ENCODE peak calls at places on chromosome 2, in seven cellular contexts. One of them, this sample, is unnamed.

GRCh38 chr2:241358470-241358869 is 2.4 kb downstream of the FARP2 start:
- DNase-seq in Calu3: no peak
- DNase-seq in AG08396: no peak
- DNase-seq in Jurkat, Clone E6-1: no peak
- DNase-seq in mucosa of gallbladder: no peak
- DNase-seq in cardiac fibroblast: peak
- DNase-seq in stimulated activated CD4-positive, alpha-beta T cell treated with anti-CD3 and anti-CD28 coated beads, Interleukin-1b, Interleukin-23, amount 100 ng/mL, for 24 hours: no peak
- DNase-seq in this sample: peak

GRCh38 chr2:3780477-3781402 is 77.4 kb downstream of the DCDC2C start:
- DNase-seq in cardiac fibroblast: peak
- DNase-seq in Calu3: peak
- DNase-seq in mucosa of gallbladder: peak
- DNase-seq in stimulated activated CD4-positive, alpha-beta T cell treated with anti-CD3 and anti-CD28 coated beads, Interleukin-1b, Interleukin-23, amount 100 ng/mL, for 24 hours: peak
- DNase-seq in AG08396: peak
- DNase-seq in Jurkat, Clone E6-1: peak
- DNase-seq in this sample: peak

GRCh38 chr2:55720417-55720816 is 26.8 kb upstream of the PNPT1 start:
- DNase-seq in Calu3: no peak
- DNase-seq in mucosa of gallbladder: no peak
- DNase-seq in Jurkat, Clone E6-1: no peak
- DNase-seq in AG08396: no peak
- DNase-seq in cardiac fibroblast: no peak
- DNase-seq in stimulated activated CD4-positive, alpha-beta T cell treated with anti-CD3 and anti-CD28 coated beads, Interleukin-1b, Interleukin-23, amount 100 ng/mL, for 24 hours: no peak
- DNase-seq in this sample: no peak

GRCh38 chr2:129191530-129191929 is 787.9 kb upstream of the RAB6C start:
- DNase-seq in cardiac fibroblast: no peak
- DNase-seq in mucosa of gallbladder: no peak
- DNase-seq in AG08396: no peak
- DNase-seq in stimulated activated CD4-positive, alpha-beta T cell treated with anti-CD3 and anti-CD28 coated beads, Interleukin-1b, Interleukin-23, amount 100 ng/mL, for 24 hours: no peak
- DNase-seq in Calu3: peak
- DNase-seq in Jurkat, Clone E6-1: no peak
- DNase-seq in this sample: no peak

GRCh38 chr2:173669888-173670287 is 295.3 kb downstream of the SP3 start:
- DNase-seq in Calu3: no peak
- DNase-seq in AG08396: no peak
- DNase-seq in cardiac fibroblast: no peak
- DNase-seq in stimulated activated CD4-positive, alpha-beta T cell treated with anti-CD3 and anti-CD28 coated beads, Interleukin-1b, Interleukin-23, amount 100 ng/mL, for 24 hours: no peak
- DNase-seq in Jurkat, Clone E6-1: no peak
- DNase-seq in mucosa of gallbladder: no peak
- DNase-seq in this sample: no peak

GRCh38 chr2:190065839-190066238 is 3.3 kb upstream of the MSTN start:
- DNase-seq in Calu3: no peak
- DNase-seq in AG08396: no peak
- DNase-seq in Jurkat, Clone E6-1: no peak
- DNase-seq in stimulated activated CD4-positive, alpha-beta T cell treated with anti-CD3 and anti-CD28 coated beads, Interleukin-1b, Interleukin-23, amount 100 ng/mL, for 24 hours: no peak
- DNase-seq in mucosa of gallbladder: no peak
- DNase-seq in cardiac fibroblast: peak
- DNase-seq in this sample: no peak

GRCh38 chr2:126059379-126059778 is 596.6 kb upstream of the GYPC start:
- DNase-seq in AG08396: no peak
- DNase-seq in stimulated activated CD4-positive, alpha-beta T cell treated with anti-CD3 and anti-CD28 coated beads, Interleukin-1b, Interleukin-23, amount 100 ng/mL, for 24 hours: no peak
- DNase-seq in Jurkat, Clone E6-1: no peak
- DNase-seq in mucosa of gallbladder: no peak
- DNase-seq in cardiac fibroblast: no peak
- DNase-seq in Calu3: no peak
- DNase-seq in this sample: no peak

GRCh38 chr2:126831234-126832005 is 67.3 kb upstream of the TEX51 start:
- DNase-seq in mucosa of gallbladder: no peak
- DNase-seq in AG08396: no peak
- DNase-seq in Jurkat, Clone E6-1: no peak
- DNase-seq in Calu3: no peak
- DNase-seq in stimulated activated CD4-positive, alpha-beta T cell treated with anti-CD3 and anti-CD28 coated beads, Interleukin-1b, Interleukin-23, amount 100 ng/mL, for 24 hours: no peak
- DNase-seq in cardiac fibroblast: peak
- DNase-seq in this sample: peak

GRCh38 chr2:38554973-38555595 is 47.6 kb downstream of the HNRNPLL start:
- DNase-seq in Jurkat, Clone E6-1: peak
- DNase-seq in mucosa of gallbladder: no peak
- DNase-seq in Calu3: no peak
- DNase-seq in cardiac fibroblast: peak
- DNase-seq in stimulated activated CD4-positive, alpha-beta T cell treated with anti-CD3 and anti-CD28 coated beads, Interleukin-1b, Interleukin-23, amount 100 ng/mL, for 24 hours: no peak
- DNase-seq in AG08396: no peak
- DNase-seq in this sample: peak

GRCh38 chr2:150752229-150752628 is 264.8 kb upstream of the RND3 start:
- DNase-seq in Jurkat, Clone E6-1: no peak
- DNase-seq in AG08396: no peak
- DNase-seq in mucosa of gallbladder: no peak
- DNase-seq in Calu3: no peak
- DNase-seq in cardiac fibroblast: no peak
- DNase-seq in stimulated activated CD4-positive, alpha-beta T cell treated with anti-CD3 and anti-CD28 coated beads, Interleukin-1b, Interleukin-23, amount 100 ng/mL, for 24 hours: no peak
- DNase-seq in this sample: no peak

This sample was measured in endothelial cell of umbilical vein.